ENCODE peak calls at places on chromosomes 3 and 15, in five cellular contexts. One of them, this sample, is unnamed.

GRCh38 chr3:31014317-31015040 is 120.0 kb upstream of the GADL1 start:
- DNase-seq in GM06990: no peak
- DNase-seq in left lung: no peak
- DNase-seq in breast epithelium: no peak
- DNase-seq in nephron progenitor cell: no peak
- DNase-seq in this sample: no peak

GRCh38 chr3:62749130-62749529 is 126.1 kb downstream of the CADPS start:
- DNase-seq in GM06990: no peak
- DNase-seq in breast epithelium: no peak
- DNase-seq in nephron progenitor cell: no peak
- DNase-seq in left lung: no peak
- DNase-seq in this sample: no peak

GRCh38 chr3:125120370-125121122 is 64.7 kb upstream of the HEG1 start:
- DNase-seq in GM06990: no peak
- DNase-seq in nephron progenitor cell: peak
- DNase-seq in left lung: no peak
- DNase-seq in breast epithelium: no peak
- DNase-seq in this sample: no peak

GRCh38 chr3:86175593-86175992 is 815.4 kb downstream of the VGLL3 start:
- DNase-seq in GM06990: no peak
- DNase-seq in nephron progenitor cell: no peak
- DNase-seq in breast epithelium: no peak
- DNase-seq in left lung: no peak
- DNase-seq in this sample: no peak

GRCh38 chr3:111712294-111713180 is 117.4 kb upstream of the ZBED2 start:
- DNase-seq in GM06990: no peak
- DNase-seq in nephron progenitor cell: peak
- DNase-seq in left lung: peak
- DNase-seq in breast epithelium: no peak
- DNase-seq in this sample: no peak

GRCh38 chr15:50251638-50252182 is 13.8 kb downstream of the HDC start:
- DNase-seq in breast epithelium: no peak
- DNase-seq in nephron progenitor cell: no peak
- DNase-seq in left lung: no peak
- DNase-seq in GM06990: no peak
- DNase-seq in this sample: no peak

GRCh38 chr15:69979269-69979668 is 118.4 kb downstream of the TLE3 start:
- DNase-seq in breast epithelium: no peak
- DNase-seq in left lung: no peak
- DNase-seq in nephron progenitor cell: no peak
- DNase-seq in GM06990: peak
- DNase-seq in this sample: no peak

GRCh38 chr15:71564217-71564616 is 246.1 kb upstream of the NR2E3 start:
- DNase-seq in left lung: no peak
- DNase-seq in GM06990: no peak
- DNase-seq in nephron progenitor cell: no peak
- DNase-seq in breast epithelium: no peak
- DNase-seq in this sample: no peak

GRCh38 chr3:166324401-166324800 is 487.2 kb upstream of the BCHE start:
- DNase-seq in nephron progenitor cell: no peak
- DNase-seq in GM06990: no peak
- DNase-seq in left lung: no peak
- DNase-seq in breast epithelium: no peak
- DNase-seq in this sample: no peak

GRCh38 chr3:138062626-138063025 is 52.7 kb downstream of the CLDN18 start:
- DNase-seq in nephron progenitor cell: no peak
- DNase-seq in breast epithelium: no peak
- DNase-seq in GM06990: no peak
- DNase-seq in left lung: no peak
- DNase-seq in this sample: no peak

GRCh38 chr3:149395107-149396089 is 17.9 kb upstream of the TM4SF1 start:
- DNase-seq in left lung: no peak
- DNase-seq in breast epithelium: peak
- DNase-seq in GM06990: no peak
- DNase-seq in nephron progenitor cell: no peak
- DNase-seq in this sample: no peak

GRCh38 chr15:45642203-45642932 is 7.5 kb downstream of the SQOR start:
- DNase-seq in nephron progenitor cell: no peak
- DNase-seq in GM06990: no peak
- DNase-seq in left lung: no peak
- DNase-seq in breast epithelium: no peak
- DNase-seq in this sample: no peak

GRCh38 chr15:70880781-70881180 is 11.5 kb downstream of the THAP10 start:
- DNase-seq in left lung: no peak
- DNase-seq in breast epithelium: no peak
- DNase-seq in nephron progenitor cell: no peak
- DNase-seq in GM06990: no peak
- DNase-seq in this sample: no peak

GRCh38 chr3:148178508-148178907 is 519.2 kb upstream of the AGTR1 start:
- DNase-seq in breast epithelium: no peak
- DNase-seq in nephron progenitor cell: no peak
- DNase-seq in left lung: no peak
- DNase-seq in GM06990: no peak
- DNase-seq in this sample: no peak

GRCh38 chr15:96321422-96322391 is 8.8 kb upstream of the NR2F2 start:
- DNase-seq in breast epithelium: no peak
- DNase-seq in GM06990: no peak
- DNase-seq in left lung: peak
- DNase-seq in nephron progenitor cell: peak
- DNase-seq in this sample: no peak

GRCh38 chr15:25894371-25894902 is 31.3 kb upstream of the ATP10A start:
- DNase-seq in left lung: no peak
- DNase-seq in GM06990: no peak
- DNase-seq in nephron progenitor cell: no peak
- DNase-seq in breast epithelium: no peak
- DNase-seq in this sample: no peak

GRCh38 chr3:12175844-12176453 is 17.2 kb upstream of the TIMP4 start:
- DNase-seq in nephron progenitor cell: peak
- DNase-seq in left lung: no peak
- DNase-seq in breast epithelium: no peak
- DNase-seq in GM06990: no peak
- DNase-seq in this sample: peak

GRCh38 chr3:53941174-53941573 is 49.5 kb upstream of the SELENOK start:
- DNase-seq in left lung: no peak
- DNase-seq in nephron progenitor cell: no peak
- DNase-seq in breast epithelium: no peak
- DNase-seq in GM06990: no peak
- DNase-seq in this sample: no peak

GRCh38 chr3:53944019-53944418 is 52.4 kb upstream of the SELENOK start:
- DNase-seq in GM06990: no peak
- DNase-seq in left lung: no peak
- DNase-seq in nephron progenitor cell: no peak
- DNase-seq in breast epithelium: no peak
- DNase-seq in this sample: no peak

GRCh38 chr3:53939081-53939582 is 47.5 kb upstream of the SELENOK start:
- DNase-seq in GM06990: no peak
- DNase-seq in breast epithelium: no peak
- DNase-seq in nephron progenitor cell: peak
- DNase-seq in left lung: no peak
- DNase-seq in this sample: no peak

GRCh38 chr3:53940651-53941050 is 49.0 kb upstream of the SELENOK start:
- DNase-seq in GM06990: no peak
- DNase-seq in breast epithelium: no peak
- DNase-seq in left lung: no peak
- DNase-seq in nephron progenitor cell: no peak
- DNase-seq in this sample: no peak

DNA sequence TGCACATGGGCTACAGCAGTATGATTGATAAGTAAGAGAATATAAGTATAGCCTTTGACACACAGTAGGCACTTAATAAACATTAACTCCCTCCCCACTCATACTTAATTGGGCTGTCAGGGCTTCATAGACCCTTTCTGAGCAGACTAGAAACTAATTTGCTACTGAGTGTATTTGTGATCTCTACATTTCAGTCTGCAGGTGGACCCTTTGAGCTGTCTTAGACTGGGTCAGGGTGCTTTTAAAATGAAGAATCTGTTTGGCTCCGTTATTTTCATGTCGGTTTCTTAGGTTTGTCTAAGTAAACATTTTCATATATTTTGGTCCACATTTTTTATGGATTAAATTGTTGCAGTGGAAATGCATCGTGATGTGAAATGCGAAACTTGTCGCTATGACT is 50.3 kb upstream of the SELENOK start:
- DNase-seq in left lung: no peak
- DNase-seq in breast epithelium: no peak
- DNase-seq in GM06990: no peak
- DNase-seq in nephron progenitor cell: no peak
- DNase-seq in this sample: no peak
- TF ChIP-seq CTCF in left lung: no peak
- TF ChIP-seq CTCF in breast epithelium: no peak
- TF ChIP-seq CTCF in GM06990: no peak
- TF ChIP-seq CTCF in nephron progenitor cell: peak
- TF ChIP-seq CTCF in this sample: no peak

DNA sequence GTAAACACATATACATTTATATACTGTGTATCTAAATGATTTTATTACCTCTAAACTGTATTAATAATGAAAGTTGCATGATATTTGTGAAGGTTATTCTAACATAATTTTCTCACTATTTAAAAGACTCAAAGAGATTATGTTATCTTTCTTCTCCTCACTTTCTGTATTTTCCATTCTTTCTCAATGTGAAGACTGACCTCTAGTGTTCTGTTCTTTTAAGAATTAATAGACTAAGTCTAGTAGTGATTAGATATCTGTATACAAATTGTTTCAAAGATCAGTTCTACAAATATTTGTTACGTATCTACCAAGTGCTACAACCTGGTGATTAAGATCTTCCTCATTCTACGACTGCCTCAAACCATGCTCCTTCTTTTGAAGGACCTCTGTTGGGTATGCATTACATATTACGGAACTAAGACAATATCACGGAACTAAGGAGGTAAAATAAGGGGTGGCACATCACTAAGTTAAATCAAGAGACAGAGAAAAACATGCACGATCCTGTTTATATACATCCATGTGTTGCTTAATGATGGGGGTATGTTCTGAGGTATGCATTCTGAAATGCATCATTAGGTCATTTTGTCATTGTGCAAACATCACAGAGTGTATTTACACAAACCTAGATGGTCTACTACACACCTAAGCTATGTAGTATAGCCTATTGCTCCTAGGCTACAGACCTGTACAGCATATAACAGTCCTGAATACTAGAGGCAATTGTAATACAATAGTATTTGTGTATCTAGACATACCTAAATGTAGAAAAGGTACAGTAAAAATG is 161.5 kb upstream of the KBTBD8 start:
- DNase-seq in GM06990: no peak
- DNase-seq in left lung: no peak
- DNase-seq in breast epithelium: no peak
- DNase-seq in nephron progenitor cell: no peak
- DNase-seq in this sample: no peak
- TF ChIP-seq CTCF in GM06990: no peak
- TF ChIP-seq CTCF in left lung: no peak
- TF ChIP-seq CTCF in breast epithelium: no peak
- TF ChIP-seq CTCF in nephron progenitor cell: peak
- TF ChIP-seq CTCF in this sample: no peak

GRCh38 chr3:155076888-155077287 is 3.2 kb upstream of the MME start:
- DNase-seq in GM06990: no peak
- DNase-seq in breast epithelium: no peak
- DNase-seq in left lung: no peak
- DNase-seq in nephron progenitor cell: no peak
- DNase-seq in this sample: no peak

GRCh38 chr3:155079795-155080546 is at the start of gene MME:
- DNase-seq in left lung: peak
- DNase-seq in GM06990: peak
- DNase-seq in nephron progenitor cell: peak
- DNase-seq in breast epithelium: no peak
- DNase-seq in this sample: no peak

GRCh38 chr3:155075200-155075599 is 4.9 kb upstream of the MME start:
- DNase-seq in GM06990: no peak
- DNase-seq in left lung: no peak
- DNase-seq in breast epithelium: no peak
- DNase-seq in nephron progenitor cell: no peak
- DNase-seq in this sample: no peak

GRCh38 chr3:155080692-155081091 is 573 bp downstream of the MME start:
- DNase-seq in GM06990: no peak
- DNase-seq in nephron progenitor cell: no peak
- DNase-seq in breast epithelium: no peak
- DNase-seq in left lung: no peak
- DNase-seq in this sample: no peak

GRCh38 chr3:155078959-155079794 is 942 bp upstream of the MME start:
- DNase-seq in nephron progenitor cell: no peak
- DNase-seq in GM06990: peak
- DNase-seq in left lung: no peak
- DNase-seq in breast epithelium: no peak
- DNase-seq in this sample: no peak
- TF ChIP-seq CTCF in nephron progenitor cell: peak
- TF ChIP-seq CTCF in GM06990: no peak
- TF ChIP-seq CTCF in left lung: no peak
- TF ChIP-seq CTCF in breast epithelium: no peak
- TF ChIP-seq CTCF in this sample: no peak

GRCh38 chr15:80834906-80835305 is 55.7 kb downstream of the CEMIP start:
- DNase-seq in GM06990: no peak
- DNase-seq in left lung: no peak
- DNase-seq in nephron progenitor cell: no peak
- DNase-seq in breast epithelium: no peak
- DNase-seq in this sample: no peak
- TF ChIP-seq CTCF in GM06990: no peak
- TF ChIP-seq CTCF in left lung: no peak
- TF ChIP-seq CTCF in nephron progenitor cell: no peak
- TF ChIP-seq CTCF in breast epithelium: no peak
- TF ChIP-seq CTCF in this sample: no peak